ENCODE peak calls at places on chromosomes 6 and 20, in eight cellular contexts. S, N, Z, T, I, R, Q and G are unnamed samples.

GRCh38 chr6:85049282-85049681 is 284.9 kb upstream of the TBX18 start:
- DNase-seq in S (no peak), N (peak), Z (no peak), T (no peak), I (no peak), R (no peak), Q (no peak), G (no peak)

GRCh38 chr6:110283657-110284056 is 74.5 kb downstream of the METTL24 start:
- DNase-seq in S (no peak), N (no peak), Z (no peak), T (no peak), I (no peak), R (no peak), Q (no peak), G (no peak)

GRCh38 chr20:13425401-13425800 is 204.3 kb downstream of the ISM1 start:
- DNase-seq in S (no peak), N (no peak), Z (no peak), T (no peak), I (no peak), R (no peak), Q (no peak), G (no peak)

GRCh38 chr6:14324042-14324441 is 206.5 kb downstream of the CD83 start:
- DNase-seq in S (no peak), N (no peak), Z (no peak), T (no peak), I (no peak), R (no peak), Q (peak), G (no peak)

GRCh38 chr6:79608334-79609224 is 22.6 kb upstream of the SH3BGRL2 start:
- DNase-seq in S (no peak), N (no peak), Z (no peak), T (no peak), I (no peak), R (no peak), Q (no peak), G (no peak)

GRCh38 chr6:138240476-138241245 is 22.4 kb upstream of the PBOV1 start:
- DNase-seq in S (no peak), N (no peak), Z (no peak), T (no peak), I (no peak), R (no peak), Q (no peak), G (no peak)

GRCh38 chr6:65123516-65123915 is 583.5 kb downstream of the EYS start:
- DNase-seq in S (no peak), N (peak), Z (no peak), T (no peak), I (no peak), R (no peak), Q (no peak), G (no peak)

GRCh38 chr20:46433051-46433450 is 26.6 kb upstream of the ELMO2 start:
- DNase-seq in S (no peak), N (no peak), Z (no peak), T (no peak), I (peak), R (no peak), Q (no peak), G (no peak)

GRCh38 chr6:156791261-156791850 is 14.2 kb downstream of the ARID1B start:
- DNase-seq in S (peak), N (peak), Z (no peak), T (peak), I (no peak), R (no peak), Q (no peak), G (no peak)

GRCh38 chr20:37598101-37598530 is 70.4 kb upstream of the BLCAP start:
- DNase-seq in S (peak), N (no peak), Z (no peak), T (no peak), I (no peak), R (no peak), Q (no peak), G (no peak)

GRCh38 chr6:2659882-2660281 is 90.8 kb downstream of the MYLK4 start:
- DNase-seq in S (no peak), N (no peak), Z (no peak), T (no peak), I (peak), R (no peak), Q (no peak), G (no peak)

GRCh38 chr20:13279171-13279570 is 58.1 kb downstream of the ISM1 start:
- DNase-seq in S (no peak), N (no peak), Z (no peak), T (no peak), I (no peak), R (no peak), Q (no peak), G (no peak)

GRCh38 chr20:5001174-5002076 is at the start of gene SLC23A2:
- DNase-seq in S (peak), N (peak), Z (no peak), T (peak), I (no peak), R (peak), Q (peak), G (peak)

GRCh38 chr6:25991785-25992412 is 29.3 kb downstream of the TRIM38 start:
- DNase-seq in S (peak), N (peak), Z (no peak), T (peak), I (peak), R (no peak), Q (peak), G (peak)

GRCh38 chr20:46651091-46651962 is at the start of gene SLC13A3:
- DNase-seq in S (peak), N (peak), Z (no peak), T (no peak), I (no peak), R (no peak), Q (no peak), G (peak)

GRCh38 chr6:87705070-87705691 is 3.1 kb upstream of the AKIRIN2 start:
- DNase-seq in S (no peak), N (no peak), Z (no peak), T (no peak), I (peak), R (no peak), Q (no peak), G (peak)

GRCh38 chr20:20034486-20034885 is 17.3 kb downstream of the NAA20 start:
- DNase-seq in S (no peak), N (no peak), Z (no peak), T (no peak), I (no peak), R (no peak), Q (no peak), G (no peak)

GRCh38 chr6:123434186-123434585 is 202.6 kb downstream of the TRDN start:
- DNase-seq in S (no peak), N (no peak), Z (no peak), T (no peak), I (no peak), R (no peak), Q (no peak), G (no peak)

GRCh38 chr6:132479131-132479530 is 33.8 kb downstream of the STX7 start:
- DNase-seq in S (no peak), N (no peak), Z (no peak), T (no peak), I (no peak), R (no peak), Q (no peak), G (no peak)

GRCh38 chr6:43075791-43076092 is 372 bp upstream of the PTK7 start:
- DNase-seq in S (no peak), N (no peak), Z (no peak), T (no peak), I (no peak), R (no peak), Q (no peak), G (no peak)

GRCh38 chr6:137033828-137034227 is 10.9 kb downstream of the IL20RA start:
- DNase-seq in S (no peak), N (no peak), Z (no peak), T (no peak), I (peak), R (no peak), Q (no peak), G (peak)

GRCh38 chr6:13908955-13909381 is 15.8 kb upstream of the RNF182 start:
- DNase-seq in S (peak), N (peak), Z (no peak), T (peak), I (peak), R (no peak), Q (peak), G (peak)